ENCODE peak calls at places on chromosomes 1 and 21, in nine cellular contexts. C is WTC11, F is HTR-8/SVneo, H is K562, A is type B pancreatic cell, B is kidney epithelial cell, W is Karpas-422, J is COLO829, V is sciatic nerve. X is an unnamed sample.

GRCh38 chr1:26094677-26095383 is 16.8 kb upstream of the PDIK1L start:
- DNase-seq in B (no peak), A (peak; percentile 71), F (no peak), C (peak; percentile 72), V (no peak), H (peak; percentile 68), J (no peak), W (no peak), X (no peak)

GRCh38 chr1:72186733-72187307 is 95.5 kb downstream of the NEGR1 start:
- DNase-seq in A (no peak), W (no peak), F (no peak), J (peak; percentile 8), H (no peak), C (no peak), B (no peak), V (no peak), X (no peak)

GRCh38 chr21:26057488-26058170 is 112.9 kb downstream of the APP start:
- DNase-seq in H (no peak), J (no peak), F (no peak), V (no peak), A (no peak), W (no peak), C (no peak), B (no peak), X (no peak)

GRCh38 chr1:178055779-178056471 is 38.0 kb upstream of the RASAL2 start:
- DNase-seq in A (no peak), V (no peak), B (no peak), H (no peak), C (no peak), F (no peak), W (peak; percentile 45), J (no peak), X (no peak)

GRCh38 chr1:156485984-156486383 is 14.6 kb downstream of the MEF2D start:
- DNase-seq in C (no peak), F (no peak), V (no peak), J (no peak), B (no peak), A (no peak), W (peak; percentile 38), H (no peak), X (no peak)

GRCh38 chr1:231189683-231190270 is 27.9 kb downstream of the TRIM67 start:
- DNase-seq in A (no peak), H (no peak), J (no peak), V (no peak), C (no peak), B (no peak), F (no peak), W (no peak), X (no peak)

GRCh38 chr1:227947678-227948492 is at the start of gene WNT9A:
- DNase-seq in C (peak; percentile 64), F (peak; percentile 79), J (no peak), A (peak; percentile 77), B (no peak), H (peak; percentile 95), W (no peak), V (peak; percentile 73), X (peak; percentile 92)

GRCh38 chr1:52672946-52673345 is 25.2 kb downstream of the COA7 start:
- DNase-seq in V (peak; percentile 10), W (no peak), C (no peak), F (no peak), H (no peak), A (no peak), B (no peak), J (no peak), X (no peak)

GRCh38 chr1:65992160-65993046 is 199.7 kb downstream of the PDE4B start:
- DNase-seq in B (no peak), C (no peak), A (no peak), F (no peak), V (no peak), W (no peak), H (no peak), J (peak; percentile 20), X (no peak)

GRCh38 chr1:171655215-171656116 is 3.0 kb upstream of the MYOC start:
- DNase-seq in C (peak; percentile 92), V (peak; percentile 89), W (peak; percentile 94), H (peak; percentile 77), A (peak; percentile 75), F (no peak), B (no peak), J (peak; percentile 61), X (no peak)

GRCh38 chr1:76593614-76594013 is 273.7 kb upstream of the ST6GALNAC5 start:
- DNase-seq in H (no peak), B (no peak), A (no peak), F (no peak), J (no peak), C (no peak), W (no peak), V (no peak), X (no peak)

GRCh38 chr1:163912491-163912890 is 590.7 kb downstream of the NUF2 start:
- DNase-seq in A (no peak), B (no peak), W (no peak), J (no peak), H (no peak), C (no peak), F (no peak), V (no peak), X (no peak)

GRCh38 chr1:201721131-201722049 is 107.6 kb upstream of the IPO9 start:
- DNase-seq in J (no peak), H (no peak), C (no peak), W (no peak), F (no peak), V (peak; percentile 46), B (no peak), A (no peak), X (peak; percentile 76)

GRCh38 chr1:48450505-48450904 is 21.5 kb downstream of the SPATA6 start:
- DNase-seq in H (no peak), F (no peak), W (no peak), C (no peak), B (no peak), A (no peak), V (no peak), J (no peak), X (no peak)

GRCh38 chr1:180911640-180912161 is 996 bp upstream of the KIAA1614 start:
- DNase-seq in J (no peak), H (no peak), C (no peak), B (no peak), V (peak; percentile 62), W (no peak), A (no peak), F (peak; percentile 58), X (peak; percentile 14)